ENCODE peak calls at places on chromosomes 13 and 19, in four cellular contexts. One of them, this sample, is unnamed.

GRCh38 chr13:61685683-61686013 is 270.0 kb upstream of the PCDH20 start:
- DNase-seq in CD8-positive, alpha-beta T cell: no peak
- DNase-seq in cardiac fibroblast: no peak
- DNase-seq in heart right ventricle: no peak
- DNase-seq in this sample: no peak

GRCh38 chr19:33420821-33421220 is 47.3 kb downstream of the CEBPG start:
- DNase-seq in CD8-positive, alpha-beta T cell: no peak
- DNase-seq in cardiac fibroblast: no peak
- DNase-seq in heart right ventricle: no peak
- DNase-seq in this sample: no peak

GRCh38 chr13:99870541-99870940 is 101.0 kb downstream of the ZIC5 start:
- DNase-seq in CD8-positive, alpha-beta T cell: no peak
- DNase-seq in cardiac fibroblast: no peak
- DNase-seq in heart right ventricle: no peak
- DNase-seq in this sample: no peak

GRCh38 chr19:45816236-45817009 is 1.3 kb upstream of the RSPH6A start:
- DNase-seq in CD8-positive, alpha-beta T cell: no peak
- DNase-seq in cardiac fibroblast: no peak
- DNase-seq in heart right ventricle: no peak
- DNase-seq in this sample: no peak

GRCh38 chr13:110965038-110965754 is 50.3 kb upstream of the ANKRD10 start:
- DNase-seq in CD8-positive, alpha-beta T cell: no peak
- DNase-seq in cardiac fibroblast: peak
- DNase-seq in heart right ventricle: no peak
- DNase-seq in this sample: peak

GRCh38 chr13:112679932-112680677 is 9.7 kb upstream of the ATP11A start:
- DNase-seq in CD8-positive, alpha-beta T cell: no peak
- DNase-seq in cardiac fibroblast: no peak
- DNase-seq in heart right ventricle: no peak
- DNase-seq in this sample: no peak

GRCh38 chr19:45973564-45974338 is at the start of gene NOVA2:
- DNase-seq in CD8-positive, alpha-beta T cell: no peak
- DNase-seq in cardiac fibroblast: peak
- DNase-seq in heart right ventricle: peak
- DNase-seq in this sample: peak

GRCh38 chr19:54190503-54190941 is 586 bp upstream of the TSEN34 start:
- DNase-seq in CD8-positive, alpha-beta T cell: peak
- DNase-seq in cardiac fibroblast: peak
- DNase-seq in heart right ventricle: peak
- DNase-seq in this sample: peak

GRCh38 chr13:109331898-109332297 is 454.5 kb downstream of the IRS2 start:
- DNase-seq in CD8-positive, alpha-beta T cell: no peak
- DNase-seq in cardiac fibroblast: peak
- DNase-seq in heart right ventricle: no peak
- DNase-seq in this sample: no peak

GRCh38 chr19:57667220-57667619 is 1.5 kb upstream of the ZSCAN4 start:
- DNase-seq in CD8-positive, alpha-beta T cell: no peak
- DNase-seq in cardiac fibroblast: no peak
- DNase-seq in heart right ventricle: no peak
- DNase-seq in this sample: no peak

GRCh38 chr19:35852029-35852780 is at the start of gene NPHS1:
- DNase-seq in CD8-positive, alpha-beta T cell: no peak
- DNase-seq in cardiac fibroblast: no peak
- DNase-seq in heart right ventricle: no peak
- DNase-seq in this sample: no peak

GRCh38 chr13:96575423-96576320 is 418.6 kb downstream of the OXGR1 start:
- DNase-seq in CD8-positive, alpha-beta T cell: no peak
- DNase-seq in cardiac fibroblast: peak
- DNase-seq in heart right ventricle: no peak
- DNase-seq in this sample: no peak

GRCh38 chr13:95226932-95227718 is 74.1 kb downstream of the ABCC4 start:
- DNase-seq in CD8-positive, alpha-beta T cell: no peak
- DNase-seq in cardiac fibroblast: no peak
- DNase-seq in heart right ventricle: no peak
- DNase-seq in this sample: no peak

GRCh38 chr19:29645911-29646310 is 19.4 kb upstream of the PLEKHF1 start:
- DNase-seq in CD8-positive, alpha-beta T cell: no peak
- DNase-seq in cardiac fibroblast: peak
- DNase-seq in heart right ventricle: peak
- DNase-seq in this sample: no peak

GRCh38 chr13:69970521-69970920 is 137.1 kb upstream of the ATXN8OS start:
- DNase-seq in CD8-positive, alpha-beta T cell: no peak
- DNase-seq in cardiac fibroblast: peak
- DNase-seq in heart right ventricle: no peak
- DNase-seq in this sample: no peak

GRCh38 chr19:18257503-18258470 is 16.5 kb downstream of the IQCN start:
- DNase-seq in CD8-positive, alpha-beta T cell: no peak
- DNase-seq in cardiac fibroblast: no peak
- DNase-seq in heart right ventricle: no peak
- DNase-seq in this sample: no peak

GRCh38 chr13:30978981-30979956 is 46.8 kb downstream of the TEX26 start:
- DNase-seq in CD8-positive, alpha-beta T cell: no peak
- DNase-seq in cardiac fibroblast: peak
- DNase-seq in heart right ventricle: peak
- DNase-seq in this sample: peak

DNA sequence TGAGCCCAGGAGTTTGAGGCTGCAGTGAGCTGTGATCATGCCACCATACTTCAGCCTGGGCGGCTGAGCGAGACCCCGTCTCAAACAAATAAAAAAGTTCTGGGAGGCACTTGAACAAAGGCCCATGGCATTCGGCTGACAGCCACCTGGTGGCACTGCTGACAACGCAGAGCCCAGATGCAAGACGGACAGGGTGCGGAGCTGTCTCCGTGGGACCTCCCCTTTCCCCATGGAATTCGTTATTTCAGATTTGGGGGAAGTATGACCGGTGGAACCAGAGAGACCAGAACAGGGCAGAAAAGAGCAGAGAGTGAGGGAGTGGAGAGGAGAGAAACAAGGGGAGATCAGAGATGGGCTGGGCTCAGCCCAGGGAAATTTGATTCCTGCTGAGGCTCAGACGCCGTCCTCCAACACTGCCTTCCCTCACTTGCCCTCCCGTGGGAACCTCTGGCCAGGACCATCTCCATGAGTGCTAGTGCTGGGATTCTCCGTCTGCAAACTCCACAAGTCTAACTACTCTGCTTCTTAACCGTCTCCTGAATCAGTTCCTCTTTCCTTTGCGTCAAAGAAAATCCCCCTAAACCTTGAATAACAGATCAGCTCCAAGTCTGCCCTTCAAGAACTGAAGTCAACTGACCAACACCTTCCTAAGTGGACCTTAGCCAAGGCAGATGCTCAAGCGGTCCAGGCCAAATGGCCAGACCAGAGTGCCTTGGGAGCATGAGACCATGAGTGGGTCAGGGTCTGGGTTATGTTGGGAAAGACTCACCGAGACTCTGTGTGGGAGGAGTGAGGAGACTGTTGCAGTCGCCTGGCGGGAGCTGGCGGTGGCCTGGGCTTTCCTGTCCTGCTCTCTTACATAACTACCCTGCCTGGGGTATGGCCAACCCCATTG is 11.9 kb upstream of the ATF5 start:
- DNase-seq in CD8-positive, alpha-beta T cell: no peak
- DNase-seq in cardiac fibroblast: no peak
- DNase-seq in heart right ventricle: no peak
- DNase-seq in this sample: no peak
- TF ChIP-seq CTCF in CD8-positive, alpha-beta T cell: no peak
- TF ChIP-seq CTCF in cardiac fibroblast: peak
- TF ChIP-seq CTCF in heart right ventricle: no peak
- TF ChIP-seq CTCF in this sample: no peak

GRCh38 chr19:42197375-42197817 is 20.1 kb downstream of the DEDD2 start:
- DNase-seq in CD8-positive, alpha-beta T cell: no peak
- DNase-seq in cardiac fibroblast: no peak
- DNase-seq in heart right ventricle: no peak
- DNase-seq in this sample: peak

GRCh38 chr19:42200116-42200740 is 17.2 kb downstream of the DEDD2 start:
- DNase-seq in CD8-positive, alpha-beta T cell: no peak
- DNase-seq in cardiac fibroblast: no peak
- DNase-seq in heart right ventricle: no peak
- DNase-seq in this sample: no peak

GRCh38 chr19:42198676-42199439 is 18.6 kb downstream of the DEDD2 start:
- DNase-seq in CD8-positive, alpha-beta T cell: peak
- DNase-seq in cardiac fibroblast: no peak
- DNase-seq in heart right ventricle: no peak
- DNase-seq in this sample: no peak

GRCh38 chr19:42201489-42202289 is 15.8 kb downstream of the DEDD2 start:
- DNase-seq in CD8-positive, alpha-beta T cell: no peak
- DNase-seq in cardiac fibroblast: no peak
- DNase-seq in heart right ventricle: no peak
- DNase-seq in this sample: no peak

GRCh38 chr19:42199440-42200115 is 17.9 kb downstream of the DEDD2 start:
- DNase-seq in CD8-positive, alpha-beta T cell: peak
- DNase-seq in cardiac fibroblast: no peak
- DNase-seq in heart right ventricle: peak
- DNase-seq in this sample: no peak
- TF ChIP-seq CTCF in CD8-positive, alpha-beta T cell: peak
- TF ChIP-seq CTCF in cardiac fibroblast: no peak
- TF ChIP-seq CTCF in heart right ventricle: no peak
- TF ChIP-seq CTCF in this sample: no peak

DNA sequence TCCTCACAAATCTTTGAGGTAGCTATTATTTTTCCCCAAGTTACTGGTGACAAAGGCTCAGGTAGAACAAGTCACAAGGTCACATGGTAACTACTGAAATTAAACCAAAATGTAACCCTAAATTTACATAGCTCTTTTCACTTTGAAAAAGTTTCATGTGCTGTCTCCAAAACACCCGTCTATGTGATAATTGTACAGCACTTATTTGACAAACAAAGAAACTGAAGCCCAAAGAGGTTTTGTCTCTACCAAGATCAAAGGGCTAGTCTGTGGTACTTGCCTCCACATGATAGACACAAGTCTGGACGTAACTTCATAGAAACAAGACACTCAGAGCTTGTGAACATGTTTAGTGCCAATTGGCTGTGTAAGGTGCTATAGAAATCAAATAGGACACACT is 108.3 kb downstream of the SACS start:
- DNase-seq in CD8-positive, alpha-beta T cell: no peak
- DNase-seq in cardiac fibroblast: no peak
- DNase-seq in heart right ventricle: no peak
- DNase-seq in this sample: no peak
- TF ChIP-seq CTCF in CD8-positive, alpha-beta T cell: no peak
- TF ChIP-seq CTCF in cardiac fibroblast: no peak
- TF ChIP-seq CTCF in heart right ventricle: no peak
- TF ChIP-seq CTCF in this sample: no peak

GRCh38 chr19:7979011-7979410 is 26.4 kb downstream of the ELAVL1 start:
- DNase-seq in CD8-positive, alpha-beta T cell: no peak
- DNase-seq in cardiac fibroblast: no peak
- DNase-seq in heart right ventricle: no peak
- DNase-seq in this sample: no peak
- TF ChIP-seq CTCF in CD8-positive, alpha-beta T cell: no peak
- TF ChIP-seq CTCF in cardiac fibroblast: no peak
- TF ChIP-seq CTCF in heart right ventricle: no peak
- TF ChIP-seq CTCF in this sample: no peak

GRCh38 chr19:4057913-4058695 is 8.6 kb downstream of the ZBTB7A start:
- DNase-seq in CD8-positive, alpha-beta T cell: peak
- DNase-seq in cardiac fibroblast: peak
- DNase-seq in heart right ventricle: peak
- DNase-seq in this sample: peak
- TF ChIP-seq CTCF in CD8-positive, alpha-beta T cell: no peak
- TF ChIP-seq CTCF in cardiac fibroblast: peak
- TF ChIP-seq CTCF in heart right ventricle: peak
- TF ChIP-seq CTCF in this sample: no peak

GRCh38 chr13:101916758-101917474 is 464.4 kb downstream of the ITGBL1 start:
- DNase-seq in CD8-positive, alpha-beta T cell: no peak
- DNase-seq in cardiac fibroblast: no peak
- DNase-seq in heart right ventricle: no peak
- DNase-seq in this sample: no peak

GRCh38 chr13:101915333-101915732 is 462.9 kb downstream of the ITGBL1 start:
- DNase-seq in CD8-positive, alpha-beta T cell: no peak
- DNase-seq in cardiac fibroblast: no peak
- DNase-seq in heart right ventricle: no peak
- DNase-seq in this sample: no peak

GRCh38 chr13:101915755-101916107 is 463.3 kb downstream of the ITGBL1 start:
- DNase-seq in CD8-positive, alpha-beta T cell: no peak
- DNase-seq in cardiac fibroblast: no peak
- DNase-seq in heart right ventricle: no peak
- DNase-seq in this sample: no peak

GRCh38 chr13:101917475-101917810 is 465.0 kb downstream of the ITGBL1 start:
- DNase-seq in CD8-positive, alpha-beta T cell: no peak
- DNase-seq in cardiac fibroblast: no peak
- DNase-seq in heart right ventricle: no peak
- DNase-seq in this sample: no peak

DNA sequence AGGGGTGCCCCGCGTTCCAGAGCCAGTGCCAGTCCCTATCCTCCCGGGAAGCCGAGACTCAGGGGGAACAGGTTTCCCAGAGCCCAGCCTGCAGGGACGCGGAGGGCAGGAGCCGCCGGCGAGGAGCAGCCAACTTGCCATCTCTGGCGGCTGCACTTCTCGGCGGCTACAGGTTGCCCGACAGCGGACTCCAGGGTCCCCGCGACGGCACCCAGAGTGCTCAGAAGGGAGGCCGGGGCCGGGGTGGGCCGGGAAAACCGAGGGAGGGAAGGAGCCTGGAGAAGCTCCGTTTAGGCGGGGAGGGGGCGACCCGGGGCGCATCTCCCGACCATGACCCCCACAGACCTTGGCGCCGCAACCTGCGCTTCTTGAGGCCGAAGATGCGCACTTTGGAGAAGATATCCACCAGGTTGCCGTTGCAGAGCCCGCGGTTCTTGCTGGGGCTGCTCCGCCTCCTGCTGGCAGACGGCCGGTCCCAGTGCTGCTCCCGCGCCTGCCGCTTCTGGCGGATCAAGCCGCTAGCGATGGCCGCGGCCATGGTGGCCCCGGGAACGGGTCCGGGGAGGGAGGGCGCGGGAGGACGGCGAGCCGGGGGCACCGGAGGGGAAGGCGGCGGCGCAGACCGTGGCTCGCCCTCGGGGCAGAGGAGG is 463.8 kb downstream of the ITGBL1 start:
- DNase-seq in CD8-positive, alpha-beta T cell: no peak
- DNase-seq in cardiac fibroblast: no peak
- DNase-seq in heart right ventricle: peak
- DNase-seq in this sample: no peak
- TF ChIP-seq CTCF in CD8-positive, alpha-beta T cell: no peak
- TF ChIP-seq CTCF in cardiac fibroblast: peak
- TF ChIP-seq CTCF in heart right ventricle: peak
- TF ChIP-seq CTCF in this sample: no peak

DNA sequence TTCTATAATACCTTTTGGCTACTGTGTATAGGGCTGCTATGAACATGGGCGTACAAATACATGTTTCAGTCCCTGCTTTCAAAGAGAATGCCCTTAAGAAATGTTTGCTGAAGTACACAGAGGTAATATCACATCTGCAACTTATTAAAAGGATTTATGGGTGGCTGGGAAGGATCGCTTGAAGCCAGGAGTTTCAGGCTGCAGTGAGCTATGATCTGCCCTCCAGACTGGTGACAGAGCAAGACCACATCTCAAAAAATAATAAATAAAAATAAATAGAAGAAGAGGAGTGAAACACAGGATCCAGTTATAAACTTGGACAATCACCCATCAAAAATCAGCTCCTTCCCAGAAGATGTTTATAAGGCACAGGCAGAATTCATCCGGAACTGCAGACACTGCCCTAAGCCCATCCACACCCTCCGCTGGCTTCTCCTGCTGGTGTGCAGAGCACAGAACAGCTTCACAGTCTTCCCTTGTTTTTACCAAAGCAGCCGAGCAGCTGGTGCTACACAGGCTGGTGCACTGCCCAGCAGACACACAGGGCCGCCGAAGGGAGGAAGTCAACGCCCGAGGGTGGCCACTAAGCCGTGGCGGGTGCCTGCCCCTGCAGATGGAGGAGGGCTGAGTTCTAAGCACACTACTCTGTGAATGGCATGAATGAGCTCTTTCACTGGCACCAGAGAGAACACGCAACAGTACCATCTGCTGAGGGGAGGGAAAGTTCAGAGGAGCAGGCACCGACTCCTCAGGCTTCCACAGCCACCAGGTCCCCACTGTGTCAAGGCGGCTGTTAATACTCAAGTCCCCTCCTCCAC is 44.0 kb downstream of the BRD4 start:
- DNase-seq in CD8-positive, alpha-beta T cell: no peak
- DNase-seq in cardiac fibroblast: no peak
- DNase-seq in heart right ventricle: no peak
- DNase-seq in this sample: no peak
- TF ChIP-seq CTCF in CD8-positive, alpha-beta T cell: no peak
- TF ChIP-seq CTCF in cardiac fibroblast: no peak
- TF ChIP-seq CTCF in heart right ventricle: no peak
- TF ChIP-seq CTCF in this sample: no peak

This sample was measured in Calu3.